ENCODE peak calls at places on chromosomes 13 and 19, in seven cellular contexts. I is AG08395; W is activated naive CD8-positive, alpha-beta T cell treated with anti-CD3 and anti-CD28 coated beads, Interleukin-2, amount 50 U/mL, for 24 hours; R is upper lobe of right lung; X is T-helper 1 cell; Q is A549; E is cortex of kidney. H is an unnamed sample.

GRCh38 chr13:111947026-111947810 is 119.7 kb upstream of the SOX1 start:
- DNase-seq in Q (no peak), W (no peak), I (no peak), E (no peak), R (peak), X (no peak), H (peak)

GRCh38 chr19:38134538-38135149 is 89.4 kb downstream of the DPF1 start:
- DNase-seq in R (no peak), W (peak), I (peak), E (no peak), X (peak), Q (peak), H (no peak)

GRCh38 chr13:95471960-95472359 is 80.6 kb upstream of the CLDN10 start:
- DNase-seq in Q (no peak), I (no peak), R (no peak), W (no peak), E (no peak), X (no peak), H (no peak)

GRCh38 chr19:18021121-18021755 is 13.3 kb downstream of the ARRDC2 start:
- DNase-seq in X (peak), E (no peak), W (peak), I (peak), R (peak), Q (peak), H (peak)

GRCh38 chr13:44280461-44280860 is 93.2 kb upstream of the SERP2 start:
- DNase-seq in W (no peak), R (no peak), Q (no peak), I (no peak), X (no peak), E (no peak), H (no peak)

GRCh38 chr19:5172859-5173577 is 167.6 kb downstream of the PTPRS start:
- DNase-seq in R (no peak), E (no peak), Q (peak), I (peak), X (no peak), W (peak), H (no peak)

GRCh38 chr19:35693835-35694599 is 10.3 kb upstream of the ZBTB32 start:
- DNase-seq in Q (peak), R (peak), X (peak), W (peak), I (peak), E (no peak), H (peak)

GRCh38 chr19:38718747-38719543 is 25.3 kb downstream of the CAPN12 start:
- DNase-seq in Q (peak), R (peak), W (no peak), I (peak), E (no peak), X (no peak), H (no peak)

GRCh38 chr19:14027856-14028450 is at the start of gene RLN3:
- DNase-seq in X (no peak), W (no peak), R (no peak), E (no peak), Q (no peak), I (no peak), H (no peak)

GRCh38 chr13:77781804-77782203 is 84.3 kb downstream of the SLAIN1 start:
- DNase-seq in W (no peak), I (no peak), X (no peak), E (no peak), Q (no peak), R (no peak), H (no peak)

GRCh38 chr19:44816301-44816700 is 7.4 kb downstream of the BCAM start:
- DNase-seq in X (no peak), E (no peak), R (no peak), W (no peak), I (no peak), Q (no peak), H (no peak)

GRCh38 chr13:71124230-71124629 is 742.8 kb downstream of the DACH1 start:
- DNase-seq in I (no peak), Q (no peak), E (no peak), X (no peak), W (no peak), R (no peak), H (no peak)

GRCh38 chr19:49930483-49931011 is 1.2 kb upstream of the NUP62 start:
- DNase-seq in Q (peak), W (no peak), E (no peak), X (no peak), R (no peak), I (no peak), H (peak)

GRCh38 chr13:52393572-52394357 is 12.2 kb downstream of the THSD1 start:
- DNase-seq in Q (no peak), E (no peak), I (no peak), X (no peak), R (no peak), W (no peak), H (no peak)

GRCh38 chr13:106318941-106319411 is 216.5 kb downstream of the EFNB2 start:
- DNase-seq in I (peak), Q (peak), E (no peak), W (no peak), X (no peak), R (no peak), H (no peak)

GRCh38 chr19:52722062-52723005 is 12.5 kb downstream of the ZNF611 start:
- DNase-seq in W (no peak), I (peak), R (no peak), E (no peak), X (no peak), Q (peak), H (no peak)

GRCh38 chr19:32104465-32105235 is 240.8 kb upstream of the ZNF507 start:
- DNase-seq in W (no peak), E (no peak), I (no peak), X (no peak), R (no peak), Q (peak), H (no peak)

GRCh38 chr13:40221460-40222201 is 444.8 kb downstream of the FOXO1 start:
- DNase-seq in E (no peak), R (no peak), W (no peak), X (peak), Q (no peak), I (peak), H (no peak)

GRCh38 chr13:29304148-29304547 is 291.3 kb downstream of the SLC7A1 start:
- DNase-seq in R (no peak), Q (no peak), I (no peak), W (no peak), X (no peak), E (no peak), H (no peak)

GRCh38 chr13:73216381-73216831 is 157.6 kb downstream of the KLF5 start:
- DNase-seq in E (no peak), X (no peak), R (no peak), Q (no peak), W (no peak), I (peak), H (no peak)

GRCh38 chr13:28754698-28755545 is 36.2 kb upstream of the SLC46A3 start:
- DNase-seq in E (no peak), R (no peak), Q (peak), I (peak), W (no peak), X (no peak), H (no peak)

GRCh38 chr13:95497307-95497943 is 55.1 kb upstream of the CLDN10 start:
- DNase-seq in X (no peak), E (no peak), R (no peak), Q (no peak), W (no peak), I (no peak), H (no peak)

GRCh38 chr19:49549045-49549444 is 21.2 kb downstream of the RCN3 start:
- DNase-seq in X (no peak), W (no peak), R (no peak), I (no peak), Q (no peak), E (no peak), H (no peak)

GRCh38 chr19:45786533-45786894 is 4.2 kb upstream of the DMPK start:
- DNase-seq in X (no peak), R (no peak), W (no peak), E (no peak), Q (no peak), I (no peak), H (no peak)

GRCh38 chr19:50554212-50554611 is 14.0 kb downstream of the LRRC4B start:
- DNase-seq in Q (no peak), E (no peak), I (no peak), X (no peak), W (no peak), R (no peak), H (no peak)

GRCh38 chr19:57099199-57099661 is 20.6 kb upstream of the USP29 start:
- DNase-seq in Q (peak), I (peak), R (peak), X (peak), W (peak), E (no peak), H (peak)

GRCh38 chr19:2409352-2409912 is 18.0 kb downstream of the TIMM13 start:
- DNase-seq in Q (no peak), W (no peak), X (no peak), E (no peak), I (no peak), R (no peak), H (no peak)

GRCh38 chr13:99651016-99651415 is 149.7 kb downstream of the TM9SF2 start:
- DNase-seq in X (no peak), Q (no peak), E (no peak), R (no peak), W (no peak), I (no peak), H (no peak)

GRCh38 chr19:3034194-3034844 is 5.2 kb upstream of the TLE2 start:
- DNase-seq in Q (no peak), X (no peak), I (no peak), W (no peak), E (no peak), R (no peak), H (no peak)

GRCh38 chr13:35874704-35875103 is 256.5 kb downstream of the DCLK1 start:
- DNase-seq in W (no peak), E (no peak), Q (no peak), X (no peak), R (no peak), I (peak), H (no peak)

GRCh38 chr13:79973533-79973963 is 367.4 kb downstream of the SPRY2 start:
- DNase-seq in E (no peak), Q (peak), X (no peak), I (no peak), R (no peak), W (no peak), H (no peak)

GRCh38 chr13:32824671-32825070 is 191.6 kb upstream of the KL start:
- DNase-seq in R (no peak), I (peak), Q (peak), X (no peak), W (no peak), E (no peak), H (no peak)

GRCh38 chr13:25901460-25902376 is 150.1 kb downstream of the SHISA2 start:
- DNase-seq in E (no peak), I (no peak), Q (peak), X (peak), W (no peak), R (no peak), H (no peak)

GRCh38 chr13:93249259-93249917 is 22.8 kb downstream of the GPC6 start:
- DNase-seq in Q (peak), X (no peak), W (no peak), I (peak), R (no peak), E (no peak), H (no peak)

GRCh38 chr13:47039106-47039505 is 142.3 kb upstream of the HTR2A start:
- DNase-seq in R (no peak), X (no peak), I (peak), Q (no peak), W (no peak), E (no peak), H (no peak)

GRCh38 chr19:42254083-42254849 is 662 bp downstream of the ERF start:
- DNase-seq in W (peak), I (no peak), R (peak), E (no peak), Q (peak), X (peak), H (peak)

GRCh38 chr13:52980695-52981094 is 47.9 kb upstream of the OLFM4 start:
- DNase-seq in Q (no peak), E (no peak), W (no peak), X (no peak), R (no peak), I (no peak), H (no peak)

H was measured in sciatic nerve.